ENCODE peak calls at places on chromosomes 4 and X, in nine cellular contexts. One of them, this sample, is unnamed.

GRCh38 chrX:151240237-151240636 is 63.9 kb downstream of the GPR50 start:
- DNase-seq in suprapubic skin: no peak
- DNase-seq in sigmoid colon: no peak
- DNase-seq in lower leg skin: no peak
- DNase-seq in prostate gland: no peak
- DNase-seq in NB4: no peak
- DNase-seq in HepG2: no peak
- DNase-seq in stomach: no peak
- DNase-seq in ovary: no peak
- DNase-seq in this sample: no peak

GRCh38 chr4:111641813-111642579 is 503.3 kb upstream of the FAM241A start:
- DNase-seq in NB4: peak
- DNase-seq in HepG2: peak
- DNase-seq in sigmoid colon: peak
- DNase-seq in stomach: peak
- DNase-seq in prostate gland: peak
- DNase-seq in ovary: no peak
- DNase-seq in suprapubic skin: no peak
- DNase-seq in lower leg skin: peak
- DNase-seq in this sample: peak

GRCh38 chrX:55778322-55778721 is 60.8 kb downstream of the RRAGB start:
- DNase-seq in HepG2: no peak
- DNase-seq in suprapubic skin: no peak
- DNase-seq in prostate gland: no peak
- DNase-seq in lower leg skin: no peak
- DNase-seq in NB4: no peak
- DNase-seq in stomach: no peak
- DNase-seq in ovary: no peak
- DNase-seq in sigmoid colon: no peak
- DNase-seq in this sample: no peak

GRCh38 chr4:103998752-103999151 is 279.0 kb upstream of the TACR3 start:
- DNase-seq in ovary: no peak
- DNase-seq in stomach: no peak
- DNase-seq in sigmoid colon: no peak
- DNase-seq in suprapubic skin: no peak
- DNase-seq in HepG2: no peak
- DNase-seq in NB4: no peak
- DNase-seq in prostate gland: no peak
- DNase-seq in lower leg skin: no peak
- DNase-seq in this sample: no peak

GRCh38 chr4:41346306-41347061 is 89.8 kb downstream of the UCHL1 start:
- DNase-seq in prostate gland: no peak
- DNase-seq in HepG2: no peak
- DNase-seq in lower leg skin: no peak
- DNase-seq in NB4: no peak
- DNase-seq in suprapubic skin: no peak
- DNase-seq in stomach: no peak
- DNase-seq in sigmoid colon: no peak
- DNase-seq in ovary: no peak
- DNase-seq in this sample: no peak

GRCh38 chr4:185381794-185382193 is 13.9 kb downstream of the LRP2BP start:
- DNase-seq in sigmoid colon: no peak
- DNase-seq in NB4: no peak
- DNase-seq in suprapubic skin: no peak
- DNase-seq in HepG2: peak
- DNase-seq in lower leg skin: no peak
- DNase-seq in stomach: no peak
- DNase-seq in ovary: no peak
- DNase-seq in prostate gland: no peak
- DNase-seq in this sample: no peak

GRCh38 chr4:98780111-98780549 is 121.7 kb upstream of the TSPAN5 start:
- DNase-seq in suprapubic skin: no peak
- DNase-seq in sigmoid colon: no peak
- DNase-seq in lower leg skin: no peak
- DNase-seq in ovary: no peak
- DNase-seq in stomach: no peak
- DNase-seq in NB4: no peak
- DNase-seq in HepG2: no peak
- DNase-seq in prostate gland: no peak
- DNase-seq in this sample: no peak

GRCh38 chr4:26248647-26249046 is 72.2 kb upstream of the RBPJ start:
- DNase-seq in prostate gland: no peak
- DNase-seq in sigmoid colon: peak
- DNase-seq in ovary: peak
- DNase-seq in lower leg skin: no peak
- DNase-seq in stomach: no peak
- DNase-seq in NB4: peak
- DNase-seq in HepG2: no peak
- DNase-seq in suprapubic skin: no peak
- DNase-seq in this sample: peak

GRCh38 chrX:150035531-150035930 is 97.2 kb upstream of the EOLA2 start:
- DNase-seq in stomach: no peak
- DNase-seq in suprapubic skin: no peak
- DNase-seq in prostate gland: no peak
- DNase-seq in ovary: no peak
- DNase-seq in HepG2: no peak
- DNase-seq in lower leg skin: no peak
- DNase-seq in sigmoid colon: no peak
- DNase-seq in NB4: no peak
- DNase-seq in this sample: no peak

GRCh38 chrX:144006811-144007210 is 122.9 kb downstream of the UBE2NL start:
- DNase-seq in stomach: no peak
- DNase-seq in ovary: no peak
- DNase-seq in NB4: no peak
- DNase-seq in HepG2: no peak
- DNase-seq in suprapubic skin: no peak
- DNase-seq in prostate gland: no peak
- DNase-seq in sigmoid colon: no peak
- DNase-seq in lower leg skin: no peak
- DNase-seq in this sample: no peak

GRCh38 chr4:82988323-82988832 is 22.2 kb downstream of the LIN54 start:
- DNase-seq in suprapubic skin: no peak
- DNase-seq in stomach: no peak
- DNase-seq in NB4: no peak
- DNase-seq in prostate gland: no peak
- DNase-seq in HepG2: no peak
- DNase-seq in sigmoid colon: no peak
- DNase-seq in lower leg skin: no peak
- DNase-seq in ovary: no peak
- DNase-seq in this sample: no peak

GRCh38 chrX:105190252-105190853 is 30.1 kb downstream of the TEX13A start:
- DNase-seq in ovary: no peak
- DNase-seq in prostate gland: peak
- DNase-seq in suprapubic skin: no peak
- DNase-seq in lower leg skin: no peak
- DNase-seq in HepG2: no peak
- DNase-seq in stomach: no peak
- DNase-seq in NB4: peak
- DNase-seq in sigmoid colon: no peak
- DNase-seq in this sample: peak

GRCh38 chr4:33616121-33616520 is 2628.2 kb downstream of the ARAP2 start:
- DNase-seq in HepG2: no peak
- DNase-seq in prostate gland: no peak
- DNase-seq in lower leg skin: no peak
- DNase-seq in ovary: no peak
- DNase-seq in NB4: no peak
- DNase-seq in sigmoid colon: no peak
- DNase-seq in stomach: no peak
- DNase-seq in suprapubic skin: no peak
- DNase-seq in this sample: no peak
- TF ChIP-seq POLR2A in HepG2: no peak
- TF ChIP-seq POLR2A in prostate gland: no peak
- TF ChIP-seq POLR2A in lower leg skin: no peak
- TF ChIP-seq POLR2A in ovary: no peak
- TF ChIP-seq POLR2A in NB4: no peak
- TF ChIP-seq POLR2A in sigmoid colon: no peak
- TF ChIP-seq POLR2A in stomach: no peak
- TF ChIP-seq POLR2A in suprapubic skin: no peak
- TF ChIP-seq POLR2A in this sample: no peak

GRCh38 chr4:23875317-23875716 is 14.5 kb downstream of the PPARGC1A start:
- DNase-seq in NB4: no peak
- DNase-seq in HepG2: no peak
- DNase-seq in prostate gland: no peak
- DNase-seq in lower leg skin: no peak
- DNase-seq in sigmoid colon: no peak
- DNase-seq in ovary: no peak
- DNase-seq in suprapubic skin: no peak
- DNase-seq in stomach: no peak
- DNase-seq in this sample: no peak

GRCh38 chr4:23878912-23879732 is 10.7 kb downstream of the PPARGC1A start:
- DNase-seq in sigmoid colon: no peak
- DNase-seq in suprapubic skin: no peak
- DNase-seq in prostate gland: no peak
- DNase-seq in lower leg skin: no peak
- DNase-seq in NB4: no peak
- DNase-seq in ovary: no peak
- DNase-seq in HepG2: no peak
- DNase-seq in stomach: no peak
- DNase-seq in this sample: no peak

GRCh38 chr4:23878235-23878861 is 11.5 kb downstream of the PPARGC1A start:
- DNase-seq in suprapubic skin: no peak
- DNase-seq in lower leg skin: no peak
- DNase-seq in stomach: no peak
- DNase-seq in NB4: no peak
- DNase-seq in prostate gland: no peak
- DNase-seq in HepG2: no peak
- DNase-seq in sigmoid colon: no peak
- DNase-seq in ovary: no peak
- DNase-seq in this sample: no peak

GRCh38 chr4:23876418-23877089 is 13.3 kb downstream of the PPARGC1A start:
- DNase-seq in sigmoid colon: no peak
- DNase-seq in ovary: no peak
- DNase-seq in prostate gland: no peak
- DNase-seq in HepG2: no peak
- DNase-seq in NB4: peak
- DNase-seq in stomach: no peak
- DNase-seq in suprapubic skin: no peak
- DNase-seq in lower leg skin: no peak
- DNase-seq in this sample: no peak

GRCh38 chr4:23877758-23878229 is 12.1 kb downstream of the PPARGC1A start:
- DNase-seq in sigmoid colon: no peak
- DNase-seq in HepG2: peak
- DNase-seq in lower leg skin: no peak
- DNase-seq in NB4: no peak
- DNase-seq in ovary: no peak
- DNase-seq in stomach: no peak
- DNase-seq in prostate gland: peak
- DNase-seq in suprapubic skin: no peak
- DNase-seq in this sample: no peak
- TF ChIP-seq POLR2A in sigmoid colon: no peak
- TF ChIP-seq POLR2A in HepG2: no peak
- TF ChIP-seq POLR2A in lower leg skin: no peak
- TF ChIP-seq POLR2A in NB4: no peak
- TF ChIP-seq POLR2A in ovary: no peak
- TF ChIP-seq POLR2A in stomach: no peak
- TF ChIP-seq POLR2A in prostate gland: no peak
- TF ChIP-seq POLR2A in suprapubic skin: no peak
- TF ChIP-seq POLR2A in this sample: no peak

GRCh38 chrX:2404816-2405215 is 96.0 kb downstream of the DHRSX start:
- DNase-seq in lower leg skin: peak
- DNase-seq in NB4: no peak
- DNase-seq in suprapubic skin: no peak
- DNase-seq in stomach: no peak
- DNase-seq in ovary: no peak
- DNase-seq in prostate gland: peak
- DNase-seq in HepG2: no peak
- DNase-seq in sigmoid colon: no peak
- DNase-seq in this sample: no peak
- TF ChIP-seq POLR2A in lower leg skin: no peak
- TF ChIP-seq POLR2A in NB4: no peak
- TF ChIP-seq POLR2A in suprapubic skin: no peak
- TF ChIP-seq POLR2A in stomach: no peak
- TF ChIP-seq POLR2A in ovary: no peak
- TF ChIP-seq POLR2A in prostate gland: no peak
- TF ChIP-seq POLR2A in HepG2: no peak
- TF ChIP-seq POLR2A in sigmoid colon: no peak
- TF ChIP-seq POLR2A in this sample: no peak

GRCh38 chr4:165208741-165209388 is 1.5 kb downstream of the KLHL2 start:
- DNase-seq in HepG2: no peak
- DNase-seq in lower leg skin: no peak
- DNase-seq in ovary: no peak
- DNase-seq in sigmoid colon: no peak
- DNase-seq in prostate gland: no peak
- DNase-seq in suprapubic skin: no peak
- DNase-seq in NB4: peak
- DNase-seq in stomach: no peak
- DNase-seq in this sample: no peak

GRCh38 chr4:165208322-165208652 is 926 bp downstream of the KLHL2 start:
- DNase-seq in HepG2: no peak
- DNase-seq in sigmoid colon: no peak
- DNase-seq in ovary: no peak
- DNase-seq in NB4: no peak
- DNase-seq in suprapubic skin: no peak
- DNase-seq in lower leg skin: no peak
- DNase-seq in prostate gland: no peak
- DNase-seq in stomach: no peak
- DNase-seq in this sample: no peak

GRCh38 chr4:165209796-165210195 is 2.4 kb downstream of the KLHL2 start:
- DNase-seq in prostate gland: no peak
- DNase-seq in HepG2: no peak
- DNase-seq in NB4: no peak
- DNase-seq in suprapubic skin: no peak
- DNase-seq in ovary: no peak
- DNase-seq in lower leg skin: no peak
- DNase-seq in stomach: no peak
- DNase-seq in sigmoid colon: no peak
- DNase-seq in this sample: no peak

GRCh38 chr4:165207016-165207430 is 338 bp upstream of the KLHL2 start:
- DNase-seq in HepG2: no peak
- DNase-seq in suprapubic skin: no peak
- DNase-seq in stomach: no peak
- DNase-seq in sigmoid colon: peak
- DNase-seq in lower leg skin: no peak
- DNase-seq in NB4: peak
- DNase-seq in ovary: no peak
- DNase-seq in prostate gland: peak
- DNase-seq in this sample: no peak

DNA sequence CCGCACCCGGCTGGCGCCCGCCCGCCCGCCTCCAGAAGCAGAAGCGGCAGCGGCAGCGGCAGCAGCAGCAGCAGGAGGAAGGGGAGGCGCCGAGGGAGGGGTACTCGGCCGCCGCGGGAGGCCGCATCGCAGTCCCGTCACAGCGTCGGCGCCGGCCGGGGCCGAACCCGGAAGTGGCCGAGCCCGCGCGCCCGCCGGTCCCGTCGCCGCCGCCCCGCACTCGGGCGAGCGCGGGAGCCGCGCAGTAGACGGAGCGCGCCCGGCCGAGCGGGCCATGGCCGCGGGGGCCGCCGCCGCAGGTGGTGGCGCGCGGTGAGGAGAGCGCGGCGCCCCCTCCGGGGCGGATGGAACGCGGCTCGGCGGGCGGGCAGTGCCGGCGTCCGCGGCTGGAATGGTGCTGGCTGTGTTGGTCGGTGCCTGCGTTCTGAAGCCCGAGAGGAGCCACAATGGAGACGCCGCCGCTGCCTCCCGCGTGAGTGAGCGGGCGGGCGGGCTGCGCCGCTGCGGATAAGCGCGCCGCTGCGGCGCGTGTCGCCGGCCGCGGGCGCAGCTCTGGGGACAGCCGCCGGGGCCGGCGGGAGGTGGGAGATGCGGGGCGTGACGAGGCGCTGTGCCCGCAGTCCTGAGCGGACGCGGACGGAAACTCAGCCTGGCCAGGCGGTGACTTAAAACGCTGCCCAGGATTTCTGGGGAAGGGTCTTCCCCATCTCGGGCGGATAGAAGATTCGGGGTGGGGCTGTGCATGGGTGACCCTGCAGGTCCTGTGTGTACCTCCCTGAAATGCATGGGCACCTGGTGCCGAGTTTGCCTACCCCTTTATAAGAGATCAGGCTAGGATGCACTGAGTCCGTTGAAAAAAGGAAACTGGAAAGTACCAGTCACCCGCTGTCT is at the start of gene KLHL2:
- DNase-seq in lower leg skin: peak
- DNase-seq in suprapubic skin: peak
- DNase-seq in HepG2: peak
- DNase-seq in stomach: peak
- DNase-seq in ovary: peak
- DNase-seq in NB4: peak
- DNase-seq in prostate gland: peak
- DNase-seq in sigmoid colon: peak
- DNase-seq in this sample: peak
- TF ChIP-seq POLR2A in lower leg skin: no peak
- TF ChIP-seq POLR2A in suprapubic skin: peak
- TF ChIP-seq POLR2A in HepG2: no peak
- TF ChIP-seq POLR2A in stomach: no peak
- TF ChIP-seq POLR2A in ovary: no peak
- TF ChIP-seq POLR2A in NB4: peak
- TF ChIP-seq POLR2A in prostate gland: peak
- TF ChIP-seq POLR2A in sigmoid colon: no peak
- TF ChIP-seq POLR2A in this sample: peak

This sample was measured in body of pancreas.